ENCODE peak calls at places on chromosomes 5 and 9, in ten cellular contexts. M is activated CD4-positive, CD25-positive, alpha-beta regulatory T cell; A is AML-193; C is stimulated activated CD8-positive, alpha-beta memory T cell treated with anti-CD3 and anti-CD28 coated beads, Interleukin-2, amount 100 ng/mL, for 48 hours; S is cerebellum; G is EL; K is GM10248; N is tibial artery; B is NCI-H2029 treated with DMSO at 0.1 percent for 48 hours; Y is PC-3. J is an unnamed sample.

GRCh38 chr9:69815313-69815712 is 5.3 kb upstream of the CFAP95 start:
- DNase-seq in M (no peak), A (no peak), C (no peak), S (no peak), G (no peak), K (no peak), N (no peak), B (no peak), Y (no peak), J (no peak)

GRCh38 chr5:83434929-83435328 is 36.6 kb upstream of the VCAN start:
- DNase-seq in M (no peak), A (no peak), C (no peak), S (no peak), G (no peak), K (no peak), N (no peak), B (no peak), Y (no peak), J (no peak)

GRCh38 chr5:122154910-122155309 is 25.6 kb downstream of the ZNF474 start:
- DNase-seq in M (no peak), A (no peak), C (no peak), S (no peak), G (peak), K (no peak), N (peak), B (no peak), Y (no peak), J (no peak)

GRCh38 chr9:79617395-79617794 is 45.6 kb downstream of the TLE4 start:
- DNase-seq in M (no peak), A (no peak), C (no peak), S (no peak), G (no peak), K (no peak), N (peak), B (no peak), Y (no peak), J (peak)

GRCh38 chr5:172640822-172641358 is at the start of gene NEURL1B:
- DNase-seq in M (no peak), A (peak), C (peak), S (peak), G (peak), K (peak), N (peak), B (peak), Y (peak), J (peak)

GRCh38 chr5:171295299-171295698 is 13.7 kb upstream of the TLX3 start:
- DNase-seq in M (no peak), A (no peak), C (no peak), S (no peak), G (no peak), K (no peak), N (no peak), B (no peak), Y (peak), J (no peak)

GRCh38 chr5:173802670-173803165 is 85.4 kb upstream of the CPEB4 start:
- DNase-seq in M (no peak), A (peak), C (no peak), S (no peak), G (peak), K (no peak), N (peak), B (no peak), Y (peak), J (no peak)

GRCh38 chr5:107672212-107673105 is 1.7 kb upstream of the EFNA5 start:
- DNase-seq in M (peak), A (no peak), C (no peak), S (peak), G (peak), K (peak), N (peak), B (peak), Y (peak), J (peak)

GRCh38 chr5:173643964-173644363 is 27.5 kb upstream of the BOD1 start:
- DNase-seq in M (no peak), A (no peak), C (no peak), S (peak), G (no peak), K (peak), N (no peak), B (peak), Y (no peak), J (no peak)

GRCh38 chr9:129143461-129143927 is 32.3 kb downstream of the PTPA start:
- DNase-seq in M (no peak), A (no peak), C (no peak), S (no peak), G (peak), K (no peak), N (peak), B (no peak), Y (no peak), J (no peak)

GRCh38 chr5:68534131-68534940 is 318.8 kb downstream of the PIK3R1 start:
- DNase-seq in M (no peak), A (no peak), C (no peak), S (peak), G (peak), K (no peak), N (no peak), B (peak), Y (peak), J (no peak)

GRCh38 chr9:107034831-107035230 is 171.9 kb downstream of the ZNF462 start:
- DNase-seq in M (no peak), A (no peak), C (no peak), S (no peak), G (no peak), K (no peak), N (no peak), B (no peak), Y (no peak), J (no peak)

GRCh38 chr5:22965960-22966359 is 112.8 kb upstream of the CDH12 start:
- DNase-seq in M (no peak), A (no peak), C (no peak), S (no peak), G (no peak), K (no peak), N (no peak), B (no peak), Y (no peak), J (no peak)

J was measured in sciatic nerve.